ENCODE peak calls at places on chromosomes 2 and 18, in eight cellular contexts. T is GM23338, Q is neural progenitor cell, L is RWPE1, E is fibroblast of lung, K is ovary, C is lower lobe of right lung, F is substantia nigra. X is an unnamed sample.

GRCh38 chr2:88055049-88055435 is 541 bp downstream of the KRCC1 start:
- DNase-seq in T (peak), Q (no peak), L (peak), E (peak), K (peak), C (no peak), F (no peak), X (no peak)

GRCh38 chr18:9751371-9752031 is 43.4 kb downstream of the RAB31 start:
- DNase-seq in T (no peak), Q (no peak), L (no peak), E (peak), K (no peak), C (no peak), F (no peak), X (no peak)

GRCh38 chr2:156864230-156864629 is 393.3 kb upstream of the GALNT5 start:
- DNase-seq in T (no peak), Q (no peak), L (no peak), E (peak), K (no peak), C (no peak), F (no peak), X (no peak)

GRCh38 chr2:148603562-148603920 is 41.0 kb upstream of the EPC2 start:
- DNase-seq in T (no peak), Q (no peak), L (no peak), E (no peak), K (no peak), C (no peak), F (no peak), X (no peak)

GRCh38 chr18:66136039-66136438 is 385.2 kb downstream of the CDH7 start:
- DNase-seq in T (peak), Q (peak), L (no peak), E (peak), K (no peak), C (no peak), F (no peak), X (no peak)

GRCh38 chr2:2871480-2872308 is 505.9 kb downstream of the EIPR1 start:
- DNase-seq in T (no peak), Q (no peak), L (no peak), E (no peak), K (no peak), C (no peak), F (no peak), X (no peak)

GRCh38 chr2:78718483-78718882 is 307.0 kb upstream of the REG3G start:
- DNase-seq in T (peak), Q (no peak), L (peak), E (peak), K (no peak), C (no peak), F (no peak), X (no peak)

GRCh38 chr2:111710085-111710484 is 173.9 kb downstream of the ANAPC1 start:
- DNase-seq in T (no peak), Q (no peak), L (no peak), E (peak), K (no peak), C (no peak), F (no peak), X (no peak)

GRCh38 chr2:25822190-25823117 is 55.8 kb downstream of the ASXL2 start:
- DNase-seq in T (peak), Q (peak), L (no peak), E (peak), K (peak), C (peak), F (peak), X (no peak)

GRCh38 chr2:218882866-218883366 is 2.3 kb downstream of the WNT10A start:
- DNase-seq in T (no peak), Q (no peak), L (peak), E (no peak), K (no peak), C (no peak), F (no peak), X (no peak)

GRCh38 chr2:147100406-147101035 is 744.3 kb upstream of the ACVR2A start:
- DNase-seq in T (no peak), Q (no peak), L (no peak), E (peak), K (no peak), C (no peak), F (no peak), X (no peak)

GRCh38 chr2:161238559-161239415 is 69.4 kb upstream of the PSMD14 start:
- DNase-seq in T (peak), Q (peak), L (peak), E (peak), K (peak), C (peak), F (peak), X (peak)

GRCh38 chr18:45449761-45450227 is 165.5 kb upstream of the SLC14A2 start:
- DNase-seq in T (no peak), Q (no peak), L (no peak), E (peak), K (peak), C (peak), F (no peak), X (peak)

DNA sequence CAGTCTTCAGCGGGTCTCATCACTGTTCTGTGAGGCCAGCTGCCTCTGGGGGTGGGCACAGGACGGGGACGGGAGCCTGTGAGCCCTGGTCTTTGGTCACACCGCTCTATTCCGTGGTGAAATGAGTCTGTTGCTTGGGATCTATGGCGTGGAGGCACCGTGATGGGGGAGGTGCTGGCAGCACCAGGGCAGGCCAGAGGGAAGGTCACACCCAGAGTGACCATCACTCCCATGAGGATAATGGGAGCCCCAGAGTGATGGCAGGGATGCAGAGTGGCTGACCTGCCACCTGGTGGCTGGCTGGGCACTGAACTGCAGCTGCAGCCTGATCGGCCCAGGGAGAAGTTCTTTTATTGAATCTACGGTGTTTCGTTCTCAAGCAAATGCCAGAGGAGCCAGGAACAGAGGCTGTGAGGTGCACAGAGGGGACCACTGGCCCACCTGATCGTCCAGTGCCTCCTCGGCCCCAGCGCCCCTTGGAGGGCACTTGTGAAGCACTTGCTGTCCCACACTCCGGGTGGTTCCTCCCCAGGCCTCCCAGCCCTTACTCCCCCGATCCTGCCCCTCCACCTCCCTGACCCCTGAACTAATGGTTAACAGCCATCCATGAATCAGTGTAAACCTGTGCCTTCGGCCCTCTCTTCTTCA is 17.9 kb downstream of the KCNIP3 start:
- DNase-seq in T (peak), Q (peak), L (peak), E (peak), K (no peak), C (no peak), F (peak), X (peak)
- H3K27ac ChIP-seq in T (no peak), Q (no peak), L (peak), E (no peak), K (no peak), C (no peak), F (peak), X (peak)

DNA sequence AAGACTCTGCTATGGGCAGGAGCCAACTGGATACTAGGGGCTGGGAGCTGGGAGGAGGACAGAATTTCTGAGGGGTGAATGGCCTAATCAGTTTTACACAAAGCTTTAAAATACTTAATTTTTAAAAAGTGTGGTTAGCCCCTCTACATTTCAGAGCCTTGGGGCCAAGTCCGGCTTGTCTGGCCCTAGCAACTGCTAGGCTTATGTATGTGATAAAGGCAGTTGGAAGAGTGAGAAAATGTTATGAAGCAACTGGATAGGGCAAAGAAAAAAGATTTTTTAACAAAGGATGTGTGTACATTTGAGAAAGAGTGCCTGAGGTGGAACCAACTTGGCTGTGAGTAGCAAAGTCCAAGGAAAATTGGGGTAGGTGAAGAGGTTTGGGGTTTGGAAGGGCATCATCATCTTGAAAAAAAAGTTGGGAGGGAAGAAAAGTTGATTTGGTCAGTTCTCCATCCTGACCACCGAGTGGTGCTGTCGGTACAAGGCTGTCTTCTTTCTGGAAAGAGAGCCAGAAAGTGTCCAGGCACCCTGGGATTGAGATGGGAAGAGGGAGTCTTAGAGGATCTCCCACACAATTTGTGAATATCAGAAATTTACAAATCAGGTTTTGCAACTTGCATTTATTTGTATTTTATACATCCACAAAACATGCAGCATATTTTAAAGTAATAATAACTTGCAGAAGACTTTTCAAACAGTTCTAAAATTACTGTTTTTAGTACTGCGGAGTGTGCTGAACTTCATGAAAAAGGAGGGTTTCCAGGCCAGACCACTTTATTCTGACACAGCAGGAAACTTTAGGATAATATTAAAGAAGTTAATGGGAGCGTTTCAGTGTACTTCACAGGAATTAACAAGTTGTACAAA is 10.5 kb upstream of the CDK15 start:
- DNase-seq in T (peak), Q (peak), L (peak), E (peak), K (peak), C (no peak), F (no peak), X (no peak)
- H3K27ac ChIP-seq in T (no peak), Q (no peak), L (no peak), E (no peak), K (no peak), C (no peak), F (no peak), X (no peak)

DNA sequence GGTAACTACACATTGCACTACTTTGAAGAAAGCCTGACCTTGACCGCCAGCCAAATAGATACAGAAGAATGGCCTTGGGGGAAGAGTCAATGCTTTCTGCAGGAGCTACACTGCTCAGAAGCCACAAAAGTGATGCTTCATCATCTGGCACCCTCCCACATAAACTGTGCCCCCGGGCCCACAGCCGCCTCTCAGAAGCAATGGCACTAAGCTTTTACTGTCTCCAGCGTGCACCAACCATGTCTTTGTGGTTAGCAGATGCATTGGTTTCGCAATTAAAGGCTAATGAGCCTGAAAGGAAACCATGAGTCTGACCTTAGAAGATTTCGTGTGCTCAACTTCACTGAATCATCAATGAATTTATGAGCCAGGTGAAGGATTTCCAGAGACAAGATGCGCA is 209.4 kb upstream of the TRIB2 start:
- DNase-seq in T (no peak), Q (no peak), L (peak), E (peak), K (peak), C (no peak), F (no peak), X (no peak)
- H3K27ac ChIP-seq in T (no peak), Q (no peak), L (peak), E (no peak), K (peak), C (no peak), F (no peak), X (no peak)

GRCh38 chr2:231222318-231223000 is 24.0 kb downstream of the ARMC9 start:
- DNase-seq in T (no peak), Q (no peak), L (no peak), E (peak), K (no peak), C (no peak), F (no peak), X (no peak)
- H3K27ac ChIP-seq in T (no peak), Q (no peak), L (no peak), E (peak), K (peak), C (no peak), F (no peak), X (peak)

GRCh38 chr2:202035941-202036372 is 2.3 kb downstream of the FZD7 start:
- DNase-seq in T (no peak), Q (peak), L (no peak), E (peak), K (peak), C (no peak), F (no peak), X (no peak)

GRCh38 chr2:202037086-202037485 is 3.4 kb downstream of the FZD7 start:
- DNase-seq in T (no peak), Q (peak), L (no peak), E (peak), K (no peak), C (no peak), F (no peak), X (no peak)

GRCh38 chr2:202038471-202039277 is 5.0 kb downstream of the FZD7 start:
- DNase-seq in T (peak), Q (peak), L (no peak), E (peak), K (peak), C (no peak), F (no peak), X (no peak)

GRCh38 chr2:202035089-202035940 is 1.7 kb downstream of the FZD7 start:
- DNase-seq in T (peak), Q (peak), L (no peak), E (peak), K (peak), C (peak), F (peak), X (no peak)

DNA sequence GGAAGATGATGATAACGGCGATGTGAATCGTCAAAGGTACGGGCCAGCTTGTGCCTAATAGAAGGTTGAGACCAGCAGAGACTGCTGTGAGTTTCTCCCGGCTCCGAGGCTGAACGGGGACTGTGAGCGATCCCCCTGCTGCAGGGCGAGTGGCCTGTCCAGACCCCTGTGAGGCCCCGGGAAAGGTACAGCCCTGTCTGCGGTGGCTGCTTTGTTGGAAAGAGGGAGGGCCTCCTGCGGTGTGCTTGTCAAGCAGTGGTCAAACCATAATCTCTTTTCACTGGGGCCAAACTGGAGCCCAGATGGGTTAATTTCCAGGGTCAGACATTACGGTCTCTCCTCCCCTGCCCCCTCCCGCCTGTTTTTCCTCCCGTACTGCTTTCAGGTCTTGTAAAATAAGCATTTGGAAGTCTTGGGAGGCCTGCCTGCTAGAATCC is 3.0 kb downstream of the FZD7 start:
- DNase-seq in T (no peak), Q (peak), L (no peak), E (peak), K (peak), C (no peak), F (no peak), X (no peak)
- H3K27ac ChIP-seq in T (peak), Q (peak), L (no peak), E (peak), K (peak), C (no peak), F (no peak), X (no peak)

DNA sequence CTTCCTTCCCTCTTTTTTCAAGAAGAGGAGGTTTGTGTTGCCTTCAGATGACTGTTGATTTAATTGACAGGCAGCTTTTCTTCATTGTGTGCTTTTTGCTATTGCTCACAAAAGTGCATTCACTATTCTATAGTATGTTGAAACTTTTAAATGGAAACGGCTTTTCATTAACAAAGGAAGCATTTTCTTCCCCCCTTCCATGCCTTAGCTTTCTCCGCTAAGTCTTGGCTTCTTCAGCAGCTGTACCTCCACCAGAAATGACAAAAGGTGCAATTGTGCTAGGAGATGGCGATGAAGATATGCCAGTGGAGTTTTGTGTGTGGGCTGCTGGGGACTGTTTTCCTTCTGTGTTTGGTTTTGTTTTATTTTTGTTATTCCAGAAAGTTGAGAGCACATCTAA is 52.9 kb downstream of the TAF1B start:
- DNase-seq in T (no peak), Q (peak), L (no peak), E (no peak), K (no peak), C (no peak), F (no peak), X (no peak)
- H3K27ac ChIP-seq in T (peak), Q (peak), L (no peak), E (no peak), K (no peak), C (peak), F (no peak), X (no peak)

DNA sequence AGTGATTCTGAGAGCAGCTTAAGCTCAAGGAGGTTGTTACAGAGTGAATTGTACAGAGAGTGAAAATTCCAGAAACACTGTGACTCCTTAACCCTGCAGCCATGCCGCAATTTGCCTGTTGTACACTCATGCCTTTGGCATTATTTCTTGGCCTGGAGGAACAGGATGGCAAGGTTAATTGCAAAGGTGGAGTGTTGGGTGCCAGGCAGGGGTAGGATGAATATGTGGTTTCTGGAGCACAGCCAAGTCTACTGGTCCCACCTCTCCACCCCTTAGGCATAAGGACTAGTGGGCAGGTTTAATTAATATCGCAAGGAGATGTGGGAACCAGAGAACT is 250.2 kb downstream of the LRRTM1 start:
- DNase-seq in T (no peak), Q (no peak), L (peak), E (peak), K (no peak), C (no peak), F (no peak), X (no peak)
- H3K27ac ChIP-seq in T (no peak), Q (no peak), L (no peak), E (no peak), K (no peak), C (no peak), F (no peak), X (no peak)

GRCh38 chr2:12718662-12719399 is 2.1 kb downstream of the TRIB2 start:
- DNase-seq in T (peak), Q (peak), L (no peak), E (peak), K (peak), C (no peak), F (no peak), X (no peak)

GRCh38 chr2:12721571-12722444 is 5.1 kb downstream of the TRIB2 start:
- DNase-seq in T (no peak), Q (peak), L (no peak), E (peak), K (peak), C (no peak), F (no peak), X (no peak)

GRCh38 chr2:12720181-12720580 is 3.4 kb downstream of the TRIB2 start:
- DNase-seq in T (no peak), Q (peak), L (no peak), E (peak), K (peak), C (no peak), F (no peak), X (no peak)

GRCh38 chr2:12719400-12720104 is 2.8 kb downstream of the TRIB2 start:
- DNase-seq in T (no peak), Q (peak), L (peak), E (peak), K (peak), C (no peak), F (no peak), X (no peak)

GRCh38 chr2:12720752-12721151 is 4.0 kb downstream of the TRIB2 start:
- DNase-seq in T (no peak), Q (no peak), L (no peak), E (peak), K (no peak), C (no peak), F (no peak), X (no peak)
- H3K27ac ChIP-seq in T (no peak), Q (no peak), L (no peak), E (peak), K (no peak), C (peak), F (no peak), X (no peak)

GRCh38 chr18:777021-777420 is 35.0 kb downstream of the YES1 start:
- DNase-seq in T (no peak), Q (no peak), L (no peak), E (peak), K (no peak), C (no peak), F (no peak), X (no peak)

GRCh38 chr18:770583-770961 is 41.5 kb downstream of the YES1 start:
- DNase-seq in T (no peak), Q (no peak), L (no peak), E (no peak), K (no peak), C (no peak), F (no peak), X (no peak)

GRCh38 chr18:773980-774624 is 37.9 kb downstream of the YES1 start:
- DNase-seq in T (no peak), Q (no peak), L (no peak), E (no peak), K (no peak), C (no peak), F (no peak), X (no peak)

GRCh38 chr18:778194-779007 is 33.6 kb downstream of the YES1 start:
- DNase-seq in T (no peak), Q (no peak), L (no peak), E (no peak), K (no peak), C (no peak), F (no peak), X (no peak)

GRCh38 chr18:774811-775210 is 37.2 kb downstream of the YES1 start:
- DNase-seq in T (no peak), Q (no peak), L (no peak), E (no peak), K (no peak), C (no peak), F (no peak), X (no peak)
- H3K27ac ChIP-seq in T (no peak), Q (no peak), L (no peak), E (no peak), K (no peak), C (no peak), F (no peak), X (no peak)